ENCODE peak calls at places on chromosomes 2 and 18, in ten cellular contexts. M, D, E, T, I, K, B, C, S and X are unnamed samples.
A peak's percentile ranks its signal among the peaks of the same experiment; 100 is the strongest.

GRCh38 chr2:70557171-70557838 is 3.7 kb upstream of the TGFA start:
- DNase-seq in M (no peak), D (peak; percentile 30), E (no peak), T (no peak), I (no peak), K (no peak), B (no peak), C (no peak), S (no peak), X (no peak)

GRCh38 chr18:13369756-13370510 is 151.4 kb downstream of the LDLRAD4 start:
- DNase-seq in M (no peak), D (no peak), E (no peak), T (no peak), I (no peak), K (no peak), B (peak; percentile 49), C (no peak), S (peak; percentile 53), X (no peak)

GRCh38 chr2:233422050-233422639 is 67.9 kb downstream of the DGKD start:
- DNase-seq in M (peak; percentile 65), D (no peak), E (peak; percentile 51), T (no peak), I (peak; percentile 72), K (no peak), B (no peak), C (no peak), S (peak; percentile 59), X (no peak)

GRCh38 chr18:21740724-21741510 is at the start of gene MIB1:
- DNase-seq in M (peak; percentile 80), D (peak; percentile 81), E (peak; percentile 98), T (peak; percentile 33), I (no peak), K (peak; percentile 90), B (peak; percentile 98), C (peak; percentile 93), S (no peak), X (no peak)

GRCh38 chr2:178796079-178796677 is 11.0 kb downstream of the TTN start:
- DNase-seq in M (no peak), D (no peak), E (no peak), T (peak; percentile 17), I (no peak), K (peak; percentile 4), B (peak; percentile 74), C (no peak), S (no peak), X (peak; percentile 45)

GRCh38 chr2:237747189-237747588 is 51.4 kb upstream of the RBM44 start:
- DNase-seq in M (no peak), D (no peak), E (no peak), T (no peak), I (no peak), K (no peak), B (no peak), C (no peak), S (no peak), X (no peak)

GRCh38 chr18:3863006-3863405 is 413.0 kb downstream of the TGIF1 start:
- DNase-seq in M (no peak), D (no peak), E (no peak), T (no peak), I (no peak), K (no peak), B (no peak), C (no peak), S (no peak), X (no peak)

GRCh38 chr2:211033765-211034164 is 477.4 kb downstream of the CPS1 start:
- DNase-seq in M (no peak), D (no peak), E (no peak), T (no peak), I (no peak), K (no peak), B (no peak), C (no peak), S (no peak), X (no peak)